ENCODE peak calls at places on chromosomes 12 and 14, in eight cellular contexts. One of them, this sample, is unnamed.

GRCh38 chr14:42782744-42783143 is 1176.1 kb downstream of the LRFN5 start:
- DNase-seq in H9: no peak
- DNase-seq in fibroblast of lung: no peak
- DNase-seq in left ventricle myocardium inferior: no peak
- DNase-seq in ascending aorta: no peak
- DNase-seq in mucosa of descending colon: no peak
- DNase-seq in HL-60: no peak
- DNase-seq in GM12865: no peak
- DNase-seq in this sample: no peak

GRCh38 chr14:98937712-98938505 is 334.1 kb downstream of the BCL11B start:
- DNase-seq in H9: no peak
- DNase-seq in fibroblast of lung: no peak
- DNase-seq in left ventricle myocardium inferior: no peak
- DNase-seq in ascending aorta: no peak
- DNase-seq in mucosa of descending colon: no peak
- DNase-seq in HL-60: no peak
- DNase-seq in GM12865: no peak
- DNase-seq in this sample: no peak

GRCh38 chr12:14902465-14902864 is 16.8 kb upstream of the MGP start:
- DNase-seq in H9: no peak
- DNase-seq in fibroblast of lung: no peak
- DNase-seq in left ventricle myocardium inferior: no peak
- DNase-seq in ascending aorta: no peak
- DNase-seq in mucosa of descending colon: no peak
- DNase-seq in HL-60: no peak
- DNase-seq in GM12865: no peak
- DNase-seq in this sample: no peak

GRCh38 chr14:29521526-29522137 is 406.0 kb downstream of the PRKD1 start:
- DNase-seq in H9: peak
- DNase-seq in fibroblast of lung: no peak
- DNase-seq in left ventricle myocardium inferior: no peak
- DNase-seq in ascending aorta: no peak
- DNase-seq in mucosa of descending colon: no peak
- DNase-seq in HL-60: no peak
- DNase-seq in GM12865: peak
- DNase-seq in this sample: no peak

GRCh38 chr12:3038931-3039510 is 38.2 kb upstream of the TSPAN9 start:
- DNase-seq in H9: no peak
- DNase-seq in fibroblast of lung: no peak
- DNase-seq in left ventricle myocardium inferior: no peak
- DNase-seq in ascending aorta: no peak
- DNase-seq in mucosa of descending colon: no peak
- DNase-seq in HL-60: no peak
- DNase-seq in GM12865: no peak
- DNase-seq in this sample: no peak

GRCh38 chr12:81078469-81079196 is 754 bp downstream of the ACSS3 start:
- DNase-seq in H9: no peak
- DNase-seq in fibroblast of lung: peak
- DNase-seq in left ventricle myocardium inferior: no peak
- DNase-seq in ascending aorta: no peak
- DNase-seq in mucosa of descending colon: no peak
- DNase-seq in HL-60: no peak
- DNase-seq in GM12865: no peak
- DNase-seq in this sample: peak

GRCh38 chr14:103126088-103126872 is 3.0 kb downstream of the TNFAIP2 start:
- DNase-seq in H9: no peak
- DNase-seq in fibroblast of lung: no peak
- DNase-seq in left ventricle myocardium inferior: peak
- DNase-seq in ascending aorta: no peak
- DNase-seq in mucosa of descending colon: peak
- DNase-seq in HL-60: no peak
- DNase-seq in GM12865: no peak
- DNase-seq in this sample: no peak

GRCh38 chr14:71250791-71251190 is 343.5 kb downstream of the PCNX1 start:
- DNase-seq in H9: no peak
- DNase-seq in fibroblast of lung: no peak
- DNase-seq in left ventricle myocardium inferior: no peak
- DNase-seq in ascending aorta: no peak
- DNase-seq in mucosa of descending colon: no peak
- DNase-seq in HL-60: no peak
- DNase-seq in GM12865: no peak
- DNase-seq in this sample: no peak

GRCh38 chr12:11822071-11822818 is 172.8 kb downstream of the ETV6 start:
- DNase-seq in H9: no peak
- DNase-seq in fibroblast of lung: peak
- DNase-seq in left ventricle myocardium inferior: no peak
- DNase-seq in ascending aorta: no peak
- DNase-seq in mucosa of descending colon: no peak
- DNase-seq in HL-60: no peak
- DNase-seq in GM12865: peak
- DNase-seq in this sample: no peak

GRCh38 chr14:55532645-55533309 is 47.2 kb upstream of the KTN1 start:
- DNase-seq in H9: no peak
- DNase-seq in fibroblast of lung: no peak
- DNase-seq in left ventricle myocardium inferior: no peak
- DNase-seq in ascending aorta: no peak
- DNase-seq in mucosa of descending colon: no peak
- DNase-seq in HL-60: no peak
- DNase-seq in GM12865: no peak
- DNase-seq in this sample: no peak
- TF ChIP-seq CTCF in H9: peak
- TF ChIP-seq CTCF in fibroblast of lung: no peak
- TF ChIP-seq CTCF in left ventricle myocardium inferior: peak
- TF ChIP-seq CTCF in ascending aorta: no peak
- TF ChIP-seq CTCF in mucosa of descending colon: no peak
- TF ChIP-seq CTCF in HL-60: no peak
- TF ChIP-seq CTCF in GM12865: no peak
- TF ChIP-seq CTCF in this sample: peak

GRCh38 chr14:22106700-22107697 is 433.4 kb upstream of the OR4E1 start:
- DNase-seq in H9: no peak
- DNase-seq in fibroblast of lung: no peak
- DNase-seq in left ventricle myocardium inferior: no peak
- DNase-seq in ascending aorta: no peak
- DNase-seq in mucosa of descending colon: no peak
- DNase-seq in HL-60: no peak
- DNase-seq in GM12865: no peak
- DNase-seq in this sample: no peak
- TF ChIP-seq CTCF in H9: peak
- TF ChIP-seq CTCF in fibroblast of lung: no peak
- TF ChIP-seq CTCF in left ventricle myocardium inferior: no peak
- TF ChIP-seq CTCF in ascending aorta: no peak
- TF ChIP-seq CTCF in mucosa of descending colon: no peak
- TF ChIP-seq CTCF in HL-60: no peak
- TF ChIP-seq CTCF in GM12865: no peak
- TF ChIP-seq CTCF in this sample: peak

GRCh38 chr12:49667319-49668090 is 39.7 kb downstream of the FMNL3 start:
- DNase-seq in H9: no peak
- DNase-seq in fibroblast of lung: no peak
- DNase-seq in left ventricle myocardium inferior: no peak
- DNase-seq in ascending aorta: no peak
- DNase-seq in mucosa of descending colon: no peak
- DNase-seq in HL-60: no peak
- DNase-seq in GM12865: no peak
- DNase-seq in this sample: no peak

GRCh38 chr12:49664591-49665146 is 41.3 kb downstream of the PRPF40B start:
- DNase-seq in H9: no peak
- DNase-seq in fibroblast of lung: no peak
- DNase-seq in left ventricle myocardium inferior: no peak
- DNase-seq in ascending aorta: no peak
- DNase-seq in mucosa of descending colon: no peak
- DNase-seq in HL-60: no peak
- DNase-seq in GM12865: peak
- DNase-seq in this sample: no peak

GRCh38 chr12:49664167-49664566 is 40.8 kb downstream of the PRPF40B start:
- DNase-seq in H9: no peak
- DNase-seq in fibroblast of lung: no peak
- DNase-seq in left ventricle myocardium inferior: no peak
- DNase-seq in ascending aorta: no peak
- DNase-seq in mucosa of descending colon: no peak
- DNase-seq in HL-60: no peak
- DNase-seq in GM12865: no peak
- DNase-seq in this sample: no peak

GRCh38 chr12:49666176-49666575 is 41.0 kb downstream of the FMNL3 start:
- DNase-seq in H9: no peak
- DNase-seq in fibroblast of lung: no peak
- DNase-seq in left ventricle myocardium inferior: no peak
- DNase-seq in ascending aorta: no peak
- DNase-seq in mucosa of descending colon: no peak
- DNase-seq in HL-60: no peak
- DNase-seq in GM12865: no peak
- DNase-seq in this sample: no peak

GRCh38 chr12:49665384-49665783 is 41.8 kb downstream of the FMNL3 start:
- DNase-seq in H9: no peak
- DNase-seq in fibroblast of lung: no peak
- DNase-seq in left ventricle myocardium inferior: no peak
- DNase-seq in ascending aorta: no peak
- DNase-seq in mucosa of descending colon: no peak
- DNase-seq in HL-60: no peak
- DNase-seq in GM12865: no peak
- DNase-seq in this sample: no peak
- TF ChIP-seq CTCF in H9: no peak
- TF ChIP-seq CTCF in fibroblast of lung: no peak
- TF ChIP-seq CTCF in left ventricle myocardium inferior: no peak
- TF ChIP-seq CTCF in ascending aorta: no peak
- TF ChIP-seq CTCF in mucosa of descending colon: no peak
- TF ChIP-seq CTCF in HL-60: no peak
- TF ChIP-seq CTCF in GM12865: no peak
- TF ChIP-seq CTCF in this sample: no peak

DNA sequence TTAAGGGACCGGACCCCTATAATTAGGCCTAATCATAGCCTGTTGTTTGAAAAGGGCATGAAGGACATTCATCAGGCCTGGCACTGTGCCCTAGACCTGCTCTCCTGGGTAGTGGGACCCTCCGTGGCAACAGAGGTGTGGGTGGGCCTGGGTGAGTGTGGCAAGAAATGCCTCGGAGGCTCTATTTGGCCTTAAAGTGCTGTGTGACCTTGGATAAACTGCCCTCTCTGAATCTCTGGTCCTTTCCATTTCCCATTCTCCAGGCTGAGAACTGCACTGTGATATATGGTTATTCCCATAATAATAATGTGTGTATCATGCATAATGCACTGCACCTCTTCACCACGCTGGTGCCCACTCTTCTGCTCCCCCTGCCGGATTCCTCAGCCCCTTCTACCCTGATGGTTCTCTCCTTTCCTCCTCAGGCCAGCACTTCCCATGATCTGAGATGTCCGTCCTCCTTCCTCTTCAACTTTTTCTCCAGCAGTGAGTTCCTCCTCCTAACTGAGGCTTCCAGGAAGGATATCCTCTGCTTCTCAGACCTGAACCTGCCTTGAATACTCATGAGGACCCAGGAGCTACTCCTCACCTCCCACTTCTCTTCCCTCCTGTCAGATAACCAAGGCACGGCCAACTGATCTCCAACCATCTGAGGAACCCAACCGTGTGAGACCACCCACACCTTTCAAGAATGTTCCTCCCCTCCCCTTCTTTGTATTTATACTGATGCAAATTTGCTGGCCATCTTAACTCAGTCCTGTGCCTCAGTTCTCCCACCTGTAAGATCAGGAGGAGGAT is 111.0 kb upstream of the PZP start:
- DNase-seq in H9: no peak
- DNase-seq in fibroblast of lung: peak
- DNase-seq in left ventricle myocardium inferior: no peak
- DNase-seq in ascending aorta: no peak
- DNase-seq in mucosa of descending colon: no peak
- DNase-seq in HL-60: no peak
- DNase-seq in GM12865: peak
- DNase-seq in this sample: no peak
- TF ChIP-seq CTCF in H9: no peak
- TF ChIP-seq CTCF in fibroblast of lung: peak
- TF ChIP-seq CTCF in left ventricle myocardium inferior: no peak
- TF ChIP-seq CTCF in ascending aorta: no peak
- TF ChIP-seq CTCF in mucosa of descending colon: no peak
- TF ChIP-seq CTCF in HL-60: no peak
- TF ChIP-seq CTCF in GM12865: peak
- TF ChIP-seq CTCF in this sample: peak

GRCh38 chr14:68659021-68659931 is 133.6 kb downstream of the ZFP36L1 start:
- DNase-seq in H9: peak
- DNase-seq in fibroblast of lung: peak
- DNase-seq in left ventricle myocardium inferior: no peak
- DNase-seq in ascending aorta: no peak
- DNase-seq in mucosa of descending colon: no peak
- DNase-seq in HL-60: no peak
- DNase-seq in GM12865: no peak
- DNase-seq in this sample: no peak

GRCh38 chr14:68662395-68662794 is 130.5 kb downstream of the ZFP36L1 start:
- DNase-seq in H9: no peak
- DNase-seq in fibroblast of lung: no peak
- DNase-seq in left ventricle myocardium inferior: no peak
- DNase-seq in ascending aorta: no peak
- DNase-seq in mucosa of descending colon: no peak
- DNase-seq in HL-60: no peak
- DNase-seq in GM12865: no peak
- DNase-seq in this sample: no peak

GRCh38 chr14:68660495-68660894 is 132.4 kb downstream of the ZFP36L1 start:
- DNase-seq in H9: no peak
- DNase-seq in fibroblast of lung: no peak
- DNase-seq in left ventricle myocardium inferior: no peak
- DNase-seq in ascending aorta: no peak
- DNase-seq in mucosa of descending colon: no peak
- DNase-seq in HL-60: no peak
- DNase-seq in GM12865: no peak
- DNase-seq in this sample: no peak

GRCh38 chr14:68663385-68664076 is 129.3 kb downstream of the ZFP36L1 start:
- DNase-seq in H9: no peak
- DNase-seq in fibroblast of lung: peak
- DNase-seq in left ventricle myocardium inferior: no peak
- DNase-seq in ascending aorta: no peak
- DNase-seq in mucosa of descending colon: no peak
- DNase-seq in HL-60: no peak
- DNase-seq in GM12865: peak
- DNase-seq in this sample: no peak

GRCh38 chr14:68661226-68662225 is 131.3 kb downstream of the ZFP36L1 start:
- DNase-seq in H9: no peak
- DNase-seq in fibroblast of lung: no peak
- DNase-seq in left ventricle myocardium inferior: no peak
- DNase-seq in ascending aorta: no peak
- DNase-seq in mucosa of descending colon: no peak
- DNase-seq in HL-60: peak
- DNase-seq in GM12865: no peak
- DNase-seq in this sample: no peak
- TF ChIP-seq CTCF in H9: no peak
- TF ChIP-seq CTCF in fibroblast of lung: no peak
- TF ChIP-seq CTCF in left ventricle myocardium inferior: no peak
- TF ChIP-seq CTCF in ascending aorta: no peak
- TF ChIP-seq CTCF in mucosa of descending colon: no peak
- TF ChIP-seq CTCF in HL-60: no peak
- TF ChIP-seq CTCF in GM12865: no peak
- TF ChIP-seq CTCF in this sample: no peak

This sample was measured in retinal pigment epithelial cell.